ENCODE peak calls at places on chromosomes 2 and 18, in four cellular contexts. U is K562, A is GM12878, G is HepG2. O is an unnamed sample.

GRCh38 chr2:9152975-9153402 is 53.6 kb upstream of the ASAP2 start:
- DNase-seq in U (no peak), A (no peak), G (no peak), O (no peak)

GRCh38 chr2:161946489-161947107 is 127.4 kb downstream of the DPP4 start:
- DNase-seq in U (no peak), A (no peak), G (peak; percentile 18), O (no peak)

GRCh38 chr2:105510761-105511669 is 112.2 kb upstream of the FHL2 start:
- DNase-seq in U (no peak), A (no peak), G (no peak), O (no peak)

GRCh38 chr2:240947607-240948006 is 41.5 kb downstream of the CROCC2 start:
- DNase-seq in U (no peak), A (no peak), G (no peak), O (no peak)

GRCh38 chr2:60051991-60052390 is 501.5 kb downstream of the BCL11A start:
- DNase-seq in U (no peak), A (no peak), G (no peak), O (no peak)

GRCh38 chr18:77062518-77063003 is 70.0 kb downstream of the MBP start:
- DNase-seq in U (no peak), A (peak; percentile 82), G (no peak), O (no peak)

GRCh38 chr2:232028631-232029030 is 67.1 kb downstream of the DIS3L2 start:
- DNase-seq in U (no peak), A (no peak), G (no peak), O (no peak)

GRCh38 chr2:189210250-189211075 is 30.9 kb upstream of the COL5A2 start:
- DNase-seq in U (peak; percentile 50), A (no peak), G (no peak), O (no peak)

GRCh38 chr2:55957142-55957541 is 33.6 kb upstream of the EFEMP1 start:
- DNase-seq in U (no peak), A (no peak), G (no peak), O (no peak)

GRCh38 chr2:98824256-98825042 is 93.5 kb upstream of the MGAT4A start:
- DNase-seq in U (no peak), A (no peak), G (no peak), O (no peak)

GRCh38 chr2:195382186-195382585 is 274.8 kb upstream of the SLC39A10 start:
- DNase-seq in U (no peak), A (no peak), G (no peak), O (no peak)

GRCh38 chr2:157628282-157628531 is 457 bp downstream of the ACVR1C start:
- DNase-seq in U (no peak), A (no peak), G (no peak), O (no peak)

GRCh38 chr2:20812779-20813178 is 10.1 kb downstream of the LDAH start:
- DNase-seq in U (no peak), A (no peak), G (no peak), O (no peak)

GRCh38 chr2:191369034-191369433 is 123.8 kb downstream of the MYO1B start:
- DNase-seq in U (no peak), A (no peak), G (no peak), O (no peak)

GRCh38 chr18:26074256-26074655 is 16.2 kb downstream of the SS18 start:
- DNase-seq in U (no peak), A (no peak), G (no peak), O (no peak)

GRCh38 chr2:65231892-65232477 is 4.4 kb downstream of the ACTR2 start:
- DNase-seq in U (peak; percentile 19), A (no peak), G (no peak), O (no peak)

GRCh38 chr2:143513081-143513480 is 383.9 kb downstream of the ARHGAP15 start:
- DNase-seq in U (peak; percentile 25), A (peak; percentile 5), G (peak; percentile 16), O (peak; percentile 43)

GRCh38 chr2:217429981-217430500 is 570.2 kb upstream of the TNP1 start:
- DNase-seq in U (no peak), A (no peak), G (no peak), O (no peak)

GRCh38 chr2:170509460-170510193 is 205.5 kb upstream of the SP5 start:
- DNase-seq in U (no peak), A (peak; percentile 27), G (no peak), O (no peak)

GRCh38 chr2:76270356-76270755 is 559.6 kb upstream of the GCFC2 start:
- DNase-seq in U (no peak), A (no peak), G (no peak), O (no peak)

GRCh38 chr2:3040066-3040428 is 337.6 kb downstream of the EIPR1 start:
- DNase-seq in U (no peak), A (no peak), G (no peak), O (no peak)

GRCh38 chr2:181785677-181786344 is 105.5 kb upstream of the NEUROD1 start:
- DNase-seq in U (no peak), A (no peak), G (no peak), O (no peak)

GRCh38 chr2:96530474-96531357 is 5.8 kb upstream of the ARID5A start:
- DNase-seq in U (no peak), A (no peak), G (no peak), O (no peak)

GRCh38 chr2:201059961-201060525 is 11.4 kb downstream of the HYCC2 start:
- DNase-seq in U (no peak), A (no peak), G (no peak), O (no peak)

GRCh38 chr2:201058914-201059313 is 12.6 kb downstream of the HYCC2 start:
- DNase-seq in U (no peak), A (no peak), G (peak; percentile 74), O (no peak)

GRCh38 chr2:201057715-201058248 is 13.7 kb downstream of the HYCC2 start:
- DNase-seq in U (no peak), A (no peak), G (peak; percentile 98), O (no peak)

GRCh38 chr2:201057089-201057499 is 14.4 kb downstream of the HYCC2 start:
- DNase-seq in U (no peak), A (no peak), G (peak; percentile 32), O (no peak)
- TF ChIP-seq CBFB in U (no peak), A (no peak), G (no peak), O (no peak)

GRCh38 chr2:39516347-39517101 is 79.4 kb upstream of the MAP4K3 start:
- DNase-seq in U (no peak), A (no peak), G (peak; percentile 85), O (peak; percentile 52)
- TF ChIP-seq CBFB in U (no peak), A (no peak), G (no peak), O (no peak)

DNA sequence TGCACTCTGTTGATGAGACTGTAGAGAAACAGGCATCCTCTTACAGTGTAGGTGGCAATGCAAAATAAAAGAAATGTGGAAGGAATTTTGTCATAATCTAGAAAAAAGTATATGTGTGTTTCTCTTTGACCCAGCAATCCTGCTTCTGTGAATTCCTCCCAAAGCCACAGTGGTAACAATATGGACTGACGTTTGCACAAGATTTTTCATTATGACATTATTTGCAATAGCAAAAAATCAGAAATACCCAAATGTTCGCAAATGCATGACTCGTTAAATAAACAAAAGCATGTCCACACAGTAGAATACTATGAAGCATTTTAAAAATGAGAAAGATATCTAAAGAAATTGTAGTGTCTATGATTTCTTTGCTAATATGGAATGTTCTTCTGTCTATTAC is 255.2 kb upstream of the NRP2 start:
- DNase-seq in U (no peak), A (no peak), G (no peak), O (no peak)
- TF ChIP-seq CBFB in U (no peak), A (no peak), G (no peak), O (no peak)

GRCh38 chr18:48572402-48573126 is 33.7 kb downstream of the CTIF start:
- DNase-seq in U (no peak), A (no peak), G (no peak), O (no peak)
- TF ChIP-seq CBFB in U (no peak), A (no peak), G (no peak), O (no peak)

O was measured in WTC11.